ENCODE peak calls at places on chromosomes 2 and 18, in five cellular contexts. O is type B pancreatic cell, M is AG04450, A is lower lobe of right lung, B is astrocyte. Q is an unnamed sample.

GRCh38 chr2:23605236-23605635 is 220.3 kb downstream of the KLHL29 start:
- DNase-seq in O (no peak), B (no peak), A (peak; percentile 33), M (no peak), Q (no peak)

GRCh38 chr2:50732796-50733195 is 299.1 kb downstream of the NRXN1 start:
- DNase-seq in B (peak; percentile 49), A (no peak), O (no peak), M (no peak), Q (no peak)

GRCh38 chr2:134361648-134362047 is 107.8 kb downstream of the MGAT5 start:
- DNase-seq in O (no peak), B (no peak), A (no peak), M (no peak), Q (no peak)

GRCh38 chr2:127627740-127628571 is 18.0 kb upstream of the GPR17 start:
- DNase-seq in B (no peak), M (no peak), A (peak; percentile 39), O (no peak), Q (no peak)

GRCh38 chr18:45596048-45596447 is 19.2 kb upstream of the SLC14A2 start:
- DNase-seq in B (no peak), A (no peak), O (no peak), M (no peak), Q (no peak)

GRCh38 chr18:26941608-26942007 is 76.1 kb upstream of the AQP4 start:
- DNase-seq in M (no peak), A (no peak), B (no peak), O (no peak), Q (no peak)

GRCh38 chr18:59881728-59882685 is 17.8 kb upstream of the PMAIP1 start:
- DNase-seq in A (no peak), M (no peak), B (peak; percentile 77), O (no peak), Q (peak; percentile 46)

GRCh38 chr2:120677696-120678095 is 58.0 kb upstream of the GLI2 start:
- DNase-seq in M (no peak), B (peak; percentile 51), A (no peak), O (no peak), Q (no peak)

GRCh38 chr18:79382681-79383387 is 12.9 kb upstream of the NFATC1 start:
- DNase-seq in B (no peak), O (no peak), A (no peak), M (no peak), Q (peak; percentile 78)

GRCh38 chr2:45457211-45457945 is 153.7 kb downstream of the SRBD1 start:
- DNase-seq in M (no peak), A (no peak), O (no peak), B (no peak), Q (no peak)

GRCh38 chr18:9661564-9661963 is 46.5 kb upstream of the RAB31 start:
- DNase-seq in O (no peak), B (no peak), M (no peak), A (no peak), Q (peak; percentile 34)

GRCh38 chr18:26568513-26568912 is 20.2 kb upstream of the KCTD1 start:
- DNase-seq in M (no peak), A (no peak), B (no peak), O (no peak), Q (no peak)

GRCh38 chr2:128358941-128359731 is 40.5 kb upstream of the HS6ST1 start:
- DNase-seq in A (no peak), O (peak; percentile 60), B (no peak), M (no peak), Q (peak; percentile 72)

GRCh38 chr2:46286715-46287114 is 10.5 kb upstream of the EPAS1 start:
- DNase-seq in O (peak; percentile 71), A (no peak), B (no peak), M (no peak), Q (no peak)

GRCh38 chr2:112582314-112582746 is 2.1 kb upstream of the CHCHD5 start:
- DNase-seq in M (peak; percentile 21), A (no peak), B (peak; percentile 30), O (no peak), Q (no peak)

GRCh38 chr2:237131749-237132148 is 46.1 kb downstream of the COPS8 start:
- DNase-seq in M (no peak), O (no peak), B (no peak), A (no peak), Q (no peak)

GRCh38 chr2:20985061-20985460 is 58.8 kb downstream of the APOB start:
- DNase-seq in A (no peak), O (no peak), B (no peak), M (no peak), Q (no peak)

GRCh38 chr18:50313031-50313607 is 25.6 kb upstream of the CXXC1 start:
- DNase-seq in O (no peak), B (no peak), M (no peak), A (no peak), Q (no peak)

GRCh38 chr2:216792222-216793001 is 67.5 kb downstream of the TNP1 start:
- DNase-seq in O (no peak), B (peak; percentile 83), A (peak; percentile 58), M (no peak), Q (no peak)

GRCh38 chr2:26572589-26572988 is 68.6 kb downstream of the CIB4 start:
- DNase-seq in B (no peak), A (no peak), M (no peak), O (no peak), Q (no peak)

GRCh38 chr2:46381263-46381849 is 84.1 kb downstream of the EPAS1 start:
- DNase-seq in A (no peak), M (no peak), B (peak; percentile 2), O (peak; percentile 47), Q (peak; percentile 77)

GRCh38 chr18:65257157-65257556 is 493.7 kb upstream of the CDH7 start:
- DNase-seq in M (no peak), A (no peak), B (no peak), O (no peak), Q (no peak)

GRCh38 chr2:57869763-57870344 is 176.8 kb upstream of the VRK2 start:
- DNase-seq in A (no peak), O (no peak), B (no peak), M (no peak), Q (no peak)

GRCh38 chr18:70339915-70340314 is 51.1 kb downstream of the SOCS6 start:
- DNase-seq in B (no peak), M (no peak), O (no peak), A (no peak), Q (no peak)

GRCh38 chr2:227759411-227760113 is 13.9 kb downstream of the SCYGR8 start:
- DNase-seq in M (no peak), A (no peak), O (no peak), B (peak; percentile 38), Q (no peak)

GRCh38 chr2:149070681-149071355 is 32.3 kb downstream of the LYPD6B start:
- DNase-seq in M (no peak), O (no peak), B (no peak), A (no peak), Q (no peak)

GRCh38 chr2:212398316-212398715 is 140.3 kb downstream of the ERBB4 start:
- DNase-seq in M (no peak), O (no peak), B (no peak), A (no peak), Q (no peak)

GRCh38 chr2:212406716-212407115 is 131.9 kb downstream of the ERBB4 start:
- DNase-seq in O (no peak), M (no peak), B (no peak), A (no peak), Q (no peak)

DNA sequence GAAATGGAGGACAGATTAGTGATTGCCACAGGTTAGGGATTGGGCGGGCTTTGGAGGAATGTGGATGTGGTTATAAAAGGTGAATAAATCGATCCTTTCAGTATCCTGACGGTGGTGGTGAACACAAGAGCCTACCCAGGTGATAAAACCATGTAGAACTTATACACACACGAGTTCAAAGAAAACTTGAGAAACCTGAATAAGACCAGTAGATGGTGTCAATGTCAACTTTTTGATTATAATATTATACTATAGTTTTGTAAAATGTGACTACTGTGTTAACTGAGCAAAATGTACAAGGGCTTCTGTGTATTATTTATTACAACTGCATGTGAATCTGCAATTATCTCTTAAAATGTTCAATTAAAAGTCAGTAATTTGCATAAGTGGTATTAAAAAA is 136.3 kb downstream of the ERBB4 start:
- DNase-seq in O (no peak), A (no peak), B (no peak), M (no peak), Q (no peak)
- TF ChIP-seq CTCF in O (no peak), A (no peak), B (no peak), M (no peak), Q (peak; percentile 36)

GRCh38 chr2:11745613-11746375 is 638 bp upstream of the LPIN1 start:
- DNase-seq in B (no peak), O (no peak), M (no peak), A (no peak), Q (peak; percentile 67)

GRCh38 chr2:11743846-11744553 is 2.4 kb upstream of the LPIN1 start:
- DNase-seq in B (peak; percentile 100), O (peak; percentile 87), A (peak; percentile 95), M (peak; percentile 99), Q (peak; percentile 95)

GRCh38 chr2:11746376-11746806 is at the start of gene LPIN1:
- DNase-seq in O (peak; percentile 91), B (peak; percentile 62), A (peak; percentile 92), M (peak; percentile 54), Q (peak; percentile 94)

GRCh38 chr2:11743531-11743815 is 3.0 kb upstream of the LPIN1 start:
- DNase-seq in B (no peak), A (no peak), O (no peak), M (no peak), Q (peak; percentile 77)

GRCh38 chr2:11744631-11745394 is 1.6 kb upstream of the LPIN1 start:
- DNase-seq in M (no peak), B (peak; percentile 34), O (no peak), A (no peak), Q (peak; percentile 73)
- TF ChIP-seq CTCF in M (peak; percentile 53), B (peak; percentile 28), O (peak; percentile 59), A (peak; percentile 29), Q (peak; percentile 51)

DNA sequence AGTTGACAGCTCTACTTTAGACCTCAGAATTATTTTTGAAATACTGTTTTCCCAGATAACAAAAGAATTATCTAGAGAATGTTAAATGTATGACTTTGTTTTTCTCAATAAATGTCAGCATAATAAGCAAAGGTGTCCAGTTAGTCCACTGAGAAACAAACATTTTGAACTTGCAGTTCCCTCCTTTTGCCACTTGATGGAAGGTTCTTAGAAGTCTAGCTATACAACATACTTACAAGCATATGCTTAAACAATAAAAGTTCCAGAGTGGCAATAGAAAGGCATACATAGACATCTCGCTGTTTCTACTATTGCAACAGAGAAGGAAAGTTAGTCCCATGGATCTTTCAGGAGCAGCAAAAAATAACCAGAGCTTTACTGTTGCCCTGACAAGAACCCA is 11.8 kb downstream of the NDUFA10 start:
- DNase-seq in B (peak; percentile 10), A (no peak), O (no peak), M (no peak), Q (no peak)
- TF ChIP-seq CTCF in B (peak; percentile 24), A (no peak), O (peak; percentile 57), M (peak; percentile 50), Q (peak; percentile 37)

GRCh38 chr2:9657731-9658130 is 26.9 kb upstream of the YWHAQ start:
- DNase-seq in B (no peak), O (no peak), A (no peak), M (no peak), Q (no peak)
- TF ChIP-seq CTCF in B (no peak), O (no peak), A (no peak), M (no peak), Q (no peak)

DNA sequence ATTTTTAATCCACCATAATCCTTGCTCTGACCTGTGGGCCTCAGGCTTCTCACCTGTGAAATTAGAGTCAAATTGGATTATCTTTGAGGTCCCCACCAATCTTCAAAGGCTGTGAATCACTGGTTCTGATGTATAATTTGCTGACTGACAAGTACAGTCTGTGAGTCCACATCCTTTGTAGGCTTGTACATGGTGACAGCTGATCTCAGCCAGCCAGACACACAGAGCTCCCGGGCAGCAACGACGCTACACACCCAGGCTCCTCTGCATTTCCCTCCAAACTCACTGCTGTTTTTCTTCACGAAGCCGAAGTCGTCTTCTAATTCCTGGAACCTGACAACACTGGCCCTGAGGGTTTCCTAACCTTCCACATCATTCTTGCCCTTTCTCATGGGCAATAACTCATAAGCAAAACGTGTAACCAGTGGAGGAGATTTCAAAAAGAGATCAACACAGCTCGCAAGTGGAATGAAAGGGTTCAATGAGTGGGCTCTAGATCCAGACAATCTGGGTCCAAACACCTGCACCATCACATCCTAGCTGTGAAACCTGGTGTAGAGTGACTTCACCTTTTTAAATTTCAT is 37.9 kb upstream of the EVA1A start:
- DNase-seq in A (no peak), O (no peak), M (no peak), B (no peak), Q (no peak)
- TF ChIP-seq CTCF in A (no peak), O (no peak), M (no peak), B (no peak), Q (no peak)

Q was measured in osteocyte.